ENCODE peak calls at places on chromosomes 5 and 9, in eight cellular contexts. One of them, this sample, is unnamed.

GRCh38 chr5:169873642-169874041 is 106.7 kb downstream of the INSYN2B start:
- DNase-seq in mesenchymal stem cell: peak
- DNase-seq in ovary: no peak
- DNase-seq in GM04504: no peak
- DNase-seq in colonic mucosa: no peak
- DNase-seq in choroid plexus epithelial cell: peak
- DNase-seq in GM23338: no peak
- DNase-seq in RWPE1: no peak
- DNase-seq in this sample: peak

GRCh38 chr9:123365287-123365880 is 9.4 kb downstream of the CRB2 start:
- DNase-seq in RWPE1: no peak
- DNase-seq in choroid plexus epithelial cell: no peak
- DNase-seq in colonic mucosa: no peak
- DNase-seq in GM04504: no peak
- DNase-seq in mesenchymal stem cell: no peak
- DNase-seq in GM23338: peak
- DNase-seq in ovary: no peak
- DNase-seq in this sample: peak

GRCh38 chr9:134688661-134689319 is 47.2 kb downstream of the COL5A1 start:
- DNase-seq in GM04504: no peak
- DNase-seq in RWPE1: no peak
- DNase-seq in colonic mucosa: no peak
- DNase-seq in ovary: no peak
- DNase-seq in choroid plexus epithelial cell: no peak
- DNase-seq in GM23338: no peak
- DNase-seq in mesenchymal stem cell: no peak
- DNase-seq in this sample: no peak

GRCh38 chr9:33130961-33131360 is 36.2 kb downstream of the B4GALT1 start:
- DNase-seq in ovary: no peak
- DNase-seq in GM04504: no peak
- DNase-seq in mesenchymal stem cell: no peak
- DNase-seq in RWPE1: no peak
- DNase-seq in GM23338: no peak
- DNase-seq in choroid plexus epithelial cell: no peak
- DNase-seq in colonic mucosa: no peak
- DNase-seq in this sample: peak

GRCh38 chr9:113853333-113853732 is 22.8 kb upstream of the ZNF618 start:
- DNase-seq in colonic mucosa: no peak
- DNase-seq in mesenchymal stem cell: peak
- DNase-seq in GM23338: peak
- DNase-seq in ovary: no peak
- DNase-seq in RWPE1: peak
- DNase-seq in GM04504: no peak
- DNase-seq in choroid plexus epithelial cell: no peak
- DNase-seq in this sample: peak

GRCh38 chr5:41762426-41762825 is 107.8 kb downstream of the OXCT1 start:
- DNase-seq in ovary: no peak
- DNase-seq in mesenchymal stem cell: no peak
- DNase-seq in GM23338: no peak
- DNase-seq in RWPE1: no peak
- DNase-seq in choroid plexus epithelial cell: no peak
- DNase-seq in colonic mucosa: no peak
- DNase-seq in GM04504: no peak
- DNase-seq in this sample: no peak

GRCh38 chr5:93422652-93423332 is 158.2 kb downstream of the NR2F1-AS1 start:
- DNase-seq in choroid plexus epithelial cell: no peak
- DNase-seq in ovary: no peak
- DNase-seq in colonic mucosa: no peak
- DNase-seq in GM04504: no peak
- DNase-seq in GM23338: peak
- DNase-seq in RWPE1: no peak
- DNase-seq in mesenchymal stem cell: no peak
- DNase-seq in this sample: no peak

GRCh38 chr9:70479880-70480291 is 65.4 kb upstream of the KLF9 start:
- DNase-seq in choroid plexus epithelial cell: peak
- DNase-seq in ovary: peak
- DNase-seq in GM04504: no peak
- DNase-seq in mesenchymal stem cell: peak
- DNase-seq in RWPE1: peak
- DNase-seq in colonic mucosa: peak
- DNase-seq in GM23338: peak
- DNase-seq in this sample: peak

GRCh38 chr9:82539126-82539525 is 523.8 kb downstream of the RASEF start:
- DNase-seq in GM04504: no peak
- DNase-seq in choroid plexus epithelial cell: no peak
- DNase-seq in GM23338: no peak
- DNase-seq in colonic mucosa: no peak
- DNase-seq in RWPE1: no peak
- DNase-seq in ovary: no peak
- DNase-seq in mesenchymal stem cell: peak
- DNase-seq in this sample: no peak

GRCh38 chr9:128123451-128124080 is 4.0 kb downstream of the PTGES2 start:
- DNase-seq in choroid plexus epithelial cell: no peak
- DNase-seq in RWPE1: no peak
- DNase-seq in ovary: no peak
- DNase-seq in GM23338: no peak
- DNase-seq in mesenchymal stem cell: no peak
- DNase-seq in GM04504: no peak
- DNase-seq in colonic mucosa: no peak
- DNase-seq in this sample: peak

GRCh38 chr5:109805882-109806281 is 116.2 kb downstream of the MAN2A1 start:
- DNase-seq in mesenchymal stem cell: no peak
- DNase-seq in RWPE1: no peak
- DNase-seq in colonic mucosa: no peak
- DNase-seq in choroid plexus epithelial cell: no peak
- DNase-seq in GM04504: no peak
- DNase-seq in ovary: no peak
- DNase-seq in GM23338: peak
- DNase-seq in this sample: peak

GRCh38 chr5:92268343-92268742 is 885.2 kb upstream of the ARRDC3 start:
- DNase-seq in GM04504: no peak
- DNase-seq in mesenchymal stem cell: no peak
- DNase-seq in RWPE1: no peak
- DNase-seq in colonic mucosa: no peak
- DNase-seq in ovary: no peak
- DNase-seq in choroid plexus epithelial cell: no peak
- DNase-seq in GM23338: no peak
- DNase-seq in this sample: no peak

GRCh38 chr5:34929720-34930526 is 564 bp downstream of the DNAJC21 start:
- DNase-seq in colonic mucosa: peak
- DNase-seq in choroid plexus epithelial cell: peak
- DNase-seq in ovary: peak
- DNase-seq in GM04504: peak
- DNase-seq in GM23338: peak
- DNase-seq in mesenchymal stem cell: peak
- DNase-seq in RWPE1: peak
- DNase-seq in this sample: peak

GRCh38 chr5:37424441-37424840 is 45.3 kb downstream of the WDR70 start:
- DNase-seq in ovary: no peak
- DNase-seq in RWPE1: no peak
- DNase-seq in GM23338: no peak
- DNase-seq in colonic mucosa: no peak
- DNase-seq in mesenchymal stem cell: no peak
- DNase-seq in GM04504: no peak
- DNase-seq in choroid plexus epithelial cell: no peak
- DNase-seq in this sample: no peak

GRCh38 chr9:115671911-115672310 is 481.7 kb upstream of the PAPPA start:
- DNase-seq in choroid plexus epithelial cell: no peak
- DNase-seq in colonic mucosa: no peak
- DNase-seq in GM23338: no peak
- DNase-seq in RWPE1: no peak
- DNase-seq in ovary: no peak
- DNase-seq in mesenchymal stem cell: no peak
- DNase-seq in GM04504: no peak
- DNase-seq in this sample: no peak

GRCh38 chr5:16296946-16297345 is 117.4 kb upstream of the MARCHF11 start:
- DNase-seq in mesenchymal stem cell: no peak
- DNase-seq in colonic mucosa: no peak
- DNase-seq in GM23338: no peak
- DNase-seq in GM04504: no peak
- DNase-seq in choroid plexus epithelial cell: no peak
- DNase-seq in RWPE1: no peak
- DNase-seq in ovary: no peak
- DNase-seq in this sample: no peak

GRCh38 chr5:104494043-104494442 is 931.5 kb upstream of the NUDT12 start:
- DNase-seq in GM04504: no peak
- DNase-seq in colonic mucosa: no peak
- DNase-seq in RWPE1: no peak
- DNase-seq in ovary: no peak
- DNase-seq in mesenchymal stem cell: no peak
- DNase-seq in choroid plexus epithelial cell: no peak
- DNase-seq in GM23338: no peak
- DNase-seq in this sample: no peak

GRCh38 chr9:81874926-81875325 is 53.3 kb upstream of the SPATA31D4 start:
- DNase-seq in ovary: no peak
- DNase-seq in GM04504: peak
- DNase-seq in colonic mucosa: peak
- DNase-seq in mesenchymal stem cell: peak
- DNase-seq in choroid plexus epithelial cell: peak
- DNase-seq in GM23338: no peak
- DNase-seq in RWPE1: no peak
- DNase-seq in this sample: no peak

GRCh38 chr5:151167022-151167421 is 9.4 kb upstream of the ANXA6 start:
- DNase-seq in GM04504: no peak
- DNase-seq in mesenchymal stem cell: no peak
- DNase-seq in colonic mucosa: no peak
- DNase-seq in choroid plexus epithelial cell: no peak
- DNase-seq in RWPE1: no peak
- DNase-seq in ovary: no peak
- DNase-seq in GM23338: no peak
- DNase-seq in this sample: no peak

GRCh38 chr5:176549871-176550270 is 729 bp downstream of the CDHR2 start:
- DNase-seq in GM23338: no peak
- DNase-seq in RWPE1: no peak
- DNase-seq in GM04504: no peak
- DNase-seq in mesenchymal stem cell: no peak
- DNase-seq in choroid plexus epithelial cell: no peak
- DNase-seq in ovary: no peak
- DNase-seq in colonic mucosa: no peak
- DNase-seq in this sample: no peak

GRCh38 chr9:121902483-121903135 is 190.5 kb downstream of the TTLL11 start:
- DNase-seq in RWPE1: no peak
- DNase-seq in GM23338: no peak
- DNase-seq in mesenchymal stem cell: peak
- DNase-seq in choroid plexus epithelial cell: peak
- DNase-seq in GM04504: peak
- DNase-seq in colonic mucosa: no peak
- DNase-seq in ovary: no peak
- DNase-seq in this sample: no peak

GRCh38 chr5:178377583-178378270 is 145.1 kb upstream of the PHYKPL start:
- DNase-seq in RWPE1: no peak
- DNase-seq in choroid plexus epithelial cell: no peak
- DNase-seq in GM23338: no peak
- DNase-seq in ovary: no peak
- DNase-seq in GM04504: no peak
- DNase-seq in mesenchymal stem cell: no peak
- DNase-seq in colonic mucosa: no peak
- DNase-seq in this sample: no peak

GRCh38 chr5:33997331-33997983 is 10.4 kb downstream of the AMACR start:
- DNase-seq in mesenchymal stem cell: peak
- DNase-seq in ovary: peak
- DNase-seq in choroid plexus epithelial cell: peak
- DNase-seq in GM23338: peak
- DNase-seq in colonic mucosa: peak
- DNase-seq in RWPE1: peak
- DNase-seq in GM04504: peak
- DNase-seq in this sample: peak

GRCh38 chr5:1413211-1413610 is 32.0 kb downstream of the SLC6A3 start:
- DNase-seq in mesenchymal stem cell: no peak
- DNase-seq in choroid plexus epithelial cell: no peak
- DNase-seq in GM23338: peak
- DNase-seq in ovary: no peak
- DNase-seq in colonic mucosa: no peak
- DNase-seq in GM04504: no peak
- DNase-seq in RWPE1: no peak
- DNase-seq in this sample: no peak

GRCh38 chr9:77899679-77900354 is 131.8 kb downstream of the GNAQ start:
- DNase-seq in ovary: no peak
- DNase-seq in choroid plexus epithelial cell: peak
- DNase-seq in RWPE1: no peak
- DNase-seq in GM04504: no peak
- DNase-seq in colonic mucosa: no peak
- DNase-seq in GM23338: no peak
- DNase-seq in mesenchymal stem cell: peak
- DNase-seq in this sample: no peak

GRCh38 chr9:112447283-112447761 is 39.3 kb upstream of the KIAA1958 start:
- DNase-seq in colonic mucosa: no peak
- DNase-seq in GM23338: no peak
- DNase-seq in mesenchymal stem cell: peak
- DNase-seq in RWPE1: peak
- DNase-seq in ovary: no peak
- DNase-seq in choroid plexus epithelial cell: peak
- DNase-seq in GM04504: peak
- DNase-seq in this sample: no peak

GRCh38 chr9:32978051-32978450 is 23.4 kb downstream of the APTX start:
- DNase-seq in ovary: no peak
- DNase-seq in RWPE1: no peak
- DNase-seq in GM04504: no peak
- DNase-seq in choroid plexus epithelial cell: no peak
- DNase-seq in colonic mucosa: no peak
- DNase-seq in mesenchymal stem cell: no peak
- DNase-seq in GM23338: no peak
- DNase-seq in this sample: no peak

GRCh38 chr9:72442212-72442607 is 77.2 kb upstream of the ZFAND5 start:
- DNase-seq in GM23338: peak
- DNase-seq in GM04504: peak
- DNase-seq in colonic mucosa: no peak
- DNase-seq in RWPE1: peak
- DNase-seq in ovary: no peak
- DNase-seq in mesenchymal stem cell: peak
- DNase-seq in choroid plexus epithelial cell: peak
- DNase-seq in this sample: no peak

GRCh38 chr9:34554211-34555001 is 31.6 kb upstream of the ENHO start:
- DNase-seq in GM23338: no peak
- DNase-seq in RWPE1: no peak
- DNase-seq in colonic mucosa: no peak
- DNase-seq in ovary: no peak
- DNase-seq in GM04504: no peak
- DNase-seq in choroid plexus epithelial cell: peak
- DNase-seq in mesenchymal stem cell: no peak
- DNase-seq in this sample: peak

GRCh38 chr5:105688227-105688807 is 1982.4 kb downstream of the EFNA5 start:
- DNase-seq in colonic mucosa: no peak
- DNase-seq in mesenchymal stem cell: no peak
- DNase-seq in choroid plexus epithelial cell: no peak
- DNase-seq in GM23338: peak
- DNase-seq in RWPE1: no peak
- DNase-seq in GM04504: no peak
- DNase-seq in ovary: no peak
- DNase-seq in this sample: peak

GRCh38 chr9:110672873-110673508 is 4.4 kb downstream of the MUSK start:
- DNase-seq in RWPE1: no peak
- DNase-seq in ovary: no peak
- DNase-seq in choroid plexus epithelial cell: no peak
- DNase-seq in GM23338: no peak
- DNase-seq in mesenchymal stem cell: peak
- DNase-seq in GM04504: no peak
- DNase-seq in colonic mucosa: no peak
- DNase-seq in this sample: no peak

GRCh38 chr9:122346478-122347347 is 24.1 kb upstream of the PTGS1 start:
- DNase-seq in choroid plexus epithelial cell: peak
- DNase-seq in mesenchymal stem cell: peak
- DNase-seq in RWPE1: no peak
- DNase-seq in GM04504: no peak
- DNase-seq in GM23338: peak
- DNase-seq in colonic mucosa: peak
- DNase-seq in ovary: peak
- DNase-seq in this sample: peak

GRCh38 chr5:157459715-157460599 is at the start of gene NIPAL4:
- DNase-seq in GM23338: peak
- DNase-seq in mesenchymal stem cell: peak
- DNase-seq in GM04504: no peak
- DNase-seq in ovary: no peak
- DNase-seq in choroid plexus epithelial cell: peak
- DNase-seq in RWPE1: peak
- DNase-seq in colonic mucosa: no peak
- DNase-seq in this sample: peak

GRCh38 chr5:174680901-174681565 is 43.3 kb upstream of the MSX2 start:
- DNase-seq in choroid plexus epithelial cell: no peak
- DNase-seq in GM23338: peak
- DNase-seq in ovary: no peak
- DNase-seq in colonic mucosa: no peak
- DNase-seq in mesenchymal stem cell: no peak
- DNase-seq in GM04504: no peak
- DNase-seq in RWPE1: no peak
- DNase-seq in this sample: no peak